ENCODE peak calls at places on chromosomes 13 and 19, in seven cellular contexts. Z is nephron progenitor cell, M is progenitor cell of endocrine pancreas, J is cardiac muscle cell, T is AG04450, Q is endothelial cell, N is osteoblast. P is an unnamed sample.

GRCh38 chr19:55086730-55087541 is 11.3 kb downstream of the EPS8L1 start:
- DNase-seq in N (peak), M (peak), Z (peak), J (peak), Q (peak), T (peak), P (peak)

GRCh38 chr19:918481-919156 is 1.5 kb downstream of the KISS1R start:
- DNase-seq in T (no peak), Z (peak), M (no peak), J (peak), N (no peak), Q (no peak), P (no peak)

GRCh38 chr13:112198611-112199010 is 131.7 kb downstream of the SOX1 start:
- DNase-seq in M (no peak), T (no peak), Z (no peak), N (no peak), Q (no peak), J (no peak), P (no peak)

GRCh38 chr19:46587861-46588260 is 13.3 kb upstream of the CALM3 start:
- DNase-seq in Q (no peak), T (no peak), N (no peak), M (no peak), J (no peak), Z (no peak), P (no peak)

GRCh38 chr13:23934481-23934880 is 37.2 kb upstream of the C1QTNF9B start:
- DNase-seq in N (peak), Q (no peak), M (no peak), T (no peak), Z (no peak), J (no peak), P (peak)

GRCh38 chr19:37997911-37998344 is 90.9 kb downstream of the SIPA1L3 start:
- DNase-seq in J (no peak), Z (no peak), Q (no peak), N (peak), T (peak), M (no peak), P (peak)

GRCh38 chr19:55173717-55174409 is 6.2 kb downstream of the SYT5 start:
- DNase-seq in Z (peak), J (peak), N (peak), M (no peak), T (no peak), Q (peak), P (peak)

GRCh38 chr13:48818495-48818961 is 157.2 kb upstream of the FNDC3A start:
- DNase-seq in Z (peak), T (peak), M (no peak), J (no peak), Q (no peak), N (peak), P (peak)

GRCh38 chr19:23527797-23528196 is 132.5 kb upstream of the ZNF91 start:
- DNase-seq in T (no peak), J (no peak), Z (no peak), M (no peak), N (no peak), Q (no peak), P (no peak)

GRCh38 chr19:482186-483041 is 13.9 kb upstream of the MADCAM1 start:
- DNase-seq in J (peak), N (peak), M (no peak), T (no peak), Z (no peak), Q (no peak), P (no peak)

GRCh38 chr13:85806553-85807175 is 7.4 kb upstream of the SLITRK6 start:
- DNase-seq in T (peak), J (peak), M (no peak), N (no peak), Z (peak), Q (no peak), P (no peak)

GRCh38 chr13:19567820-19568534 is 6.6 kb upstream of the TPTE2 start:
- DNase-seq in M (no peak), Q (no peak), T (no peak), N (no peak), J (no peak), Z (no peak), P (no peak)

GRCh38 chr13:93224545-93224944 is 2.1 kb upstream of the GPC6 start:
- DNase-seq in T (no peak), M (no peak), J (peak), N (peak), Z (no peak), Q (no peak), P (peak)

GRCh38 chr13:21012841-21013681 is 48.3 kb downstream of the LATS2 start:
- DNase-seq in T (no peak), N (no peak), M (no peak), Z (no peak), Q (no peak), J (no peak), P (no peak)

GRCh38 chr19:6847828-6848200 is 39.6 kb upstream of the ADGRE1 start:
- DNase-seq in M (no peak), Z (no peak), J (no peak), T (no peak), Q (no peak), N (no peak), P (no peak)

GRCh38 chr19:56765107-56765506 is 75.4 kb downstream of the PEG3 start:
- DNase-seq in Q (no peak), J (no peak), N (no peak), T (no peak), Z (no peak), M (no peak), P (no peak)

GRCh38 chr13:47901451-47901850 is 99.6 kb downstream of the SUCLA2 start:
- DNase-seq in M (no peak), N (no peak), Q (no peak), T (no peak), Z (no peak), J (peak), P (peak)

GRCh38 chr19:39277598-39277997 is 9.4 kb downstream of the IFNL2 start:
- DNase-seq in M (no peak), J (no peak), Q (no peak), Z (no peak), N (no peak), T (no peak), P (no peak)

GRCh38 chr13:113814435-113814821 is 49.4 kb downstream of the GAS6 start:
- DNase-seq in N (peak), Z (no peak), T (no peak), M (no peak), J (no peak), Q (no peak), P (no peak)

GRCh38 chr19:38361633-38362075 is 12.7 kb upstream of the PSMD8 start:
- DNase-seq in T (no peak), J (peak), Q (peak), Z (peak), M (peak), N (peak), P (no peak)

GRCh38 chr19:33767898-33768413 is 28.7 kb upstream of the KCTD15 start:
- DNase-seq in J (peak), N (peak), T (no peak), M (peak), Z (peak), Q (peak), P (no peak)

GRCh38 chr13:105991622-105992254 is 543.7 kb downstream of the EFNB2 start:
- DNase-seq in J (no peak), N (peak), Q (no peak), Z (no peak), T (no peak), M (no peak), P (peak)

GRCh38 chr13:19266979-19267378 is 85.4 kb upstream of the TUBA3C start:
- DNase-seq in J (no peak), Z (no peak), M (no peak), T (no peak), Q (no peak), N (no peak), P (no peak)

GRCh38 chr13:110369400-110369799 is 62.3 kb downstream of the COL4A2 start:
- DNase-seq in J (no peak), T (no peak), Q (no peak), M (no peak), N (no peak), Z (no peak), P (no peak)
- TF ChIP-seq CTCF in J (no peak), T (no peak), Q (no peak), M (no peak), N (no peak), Z (no peak), P (no peak)

GRCh38 chr13:33015791-33016323 is 366 bp upstream of the KL start:
- DNase-seq in Z (peak), N (no peak), M (no peak), T (no peak), J (peak), Q (peak), P (no peak)

GRCh38 chr13:33015275-33015674 is 948 bp upstream of the KL start:
- DNase-seq in J (no peak), T (no peak), Z (no peak), M (no peak), Q (peak), N (no peak), P (no peak)

GRCh38 chr13:33016414-33017409 is at the start of gene KL:
- DNase-seq in T (no peak), Z (peak), N (peak), J (peak), M (peak), Q (peak), P (no peak)

GRCh38 chr13:33018886-33019285 is 2.7 kb downstream of the KL start:
- DNase-seq in M (no peak), N (no peak), Q (no peak), Z (no peak), J (no peak), T (no peak), P (no peak)

GRCh38 chr13:33017410-33017929 is 1.2 kb downstream of the KL start:
- DNase-seq in J (peak), Z (peak), T (no peak), N (peak), Q (peak), M (no peak), P (no peak)
- TF ChIP-seq CTCF in J (peak), Z (peak), T (peak), N (no peak), Q (peak), M (peak), P (no peak)

DNA sequence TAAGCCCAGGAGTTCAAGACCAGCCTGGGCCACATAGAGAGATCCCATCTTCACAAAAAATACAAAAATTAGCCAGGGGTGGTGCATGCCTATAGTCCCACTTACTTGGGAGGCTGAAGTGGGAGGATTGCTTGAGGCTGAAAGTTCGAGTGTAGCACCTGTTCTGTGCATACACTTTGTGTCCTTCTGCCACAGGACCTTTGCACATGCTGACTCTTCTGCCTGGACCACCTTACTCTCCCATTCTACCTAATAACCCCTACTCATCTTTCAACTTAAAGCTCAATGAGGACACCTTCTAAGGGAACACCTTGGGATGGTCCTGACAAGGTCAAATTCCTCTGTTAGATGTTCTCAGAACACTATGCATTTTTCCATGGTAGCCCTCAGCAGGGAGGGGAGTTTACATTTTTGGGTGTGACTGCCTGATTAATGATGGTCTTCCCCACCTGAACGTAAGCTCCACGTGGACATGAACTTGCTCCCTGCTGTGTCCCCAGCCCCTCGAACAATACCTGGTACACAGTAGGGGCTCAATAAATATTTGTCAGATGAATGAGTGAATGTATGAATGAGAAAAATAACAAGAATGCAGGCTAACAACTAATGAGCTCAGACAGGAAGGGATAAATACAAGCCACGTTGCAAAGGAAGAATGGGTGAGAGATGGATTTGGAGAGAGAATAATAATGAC is 11.2 kb upstream of the IZUMO2 start:
- DNase-seq in Q (no peak), Z (no peak), J (no peak), N (no peak), M (no peak), T (no peak), P (no peak)
- TF ChIP-seq CTCF in Q (no peak), Z (no peak), J (no peak), N (no peak), M (no peak), T (no peak), P (no peak)

DNA sequence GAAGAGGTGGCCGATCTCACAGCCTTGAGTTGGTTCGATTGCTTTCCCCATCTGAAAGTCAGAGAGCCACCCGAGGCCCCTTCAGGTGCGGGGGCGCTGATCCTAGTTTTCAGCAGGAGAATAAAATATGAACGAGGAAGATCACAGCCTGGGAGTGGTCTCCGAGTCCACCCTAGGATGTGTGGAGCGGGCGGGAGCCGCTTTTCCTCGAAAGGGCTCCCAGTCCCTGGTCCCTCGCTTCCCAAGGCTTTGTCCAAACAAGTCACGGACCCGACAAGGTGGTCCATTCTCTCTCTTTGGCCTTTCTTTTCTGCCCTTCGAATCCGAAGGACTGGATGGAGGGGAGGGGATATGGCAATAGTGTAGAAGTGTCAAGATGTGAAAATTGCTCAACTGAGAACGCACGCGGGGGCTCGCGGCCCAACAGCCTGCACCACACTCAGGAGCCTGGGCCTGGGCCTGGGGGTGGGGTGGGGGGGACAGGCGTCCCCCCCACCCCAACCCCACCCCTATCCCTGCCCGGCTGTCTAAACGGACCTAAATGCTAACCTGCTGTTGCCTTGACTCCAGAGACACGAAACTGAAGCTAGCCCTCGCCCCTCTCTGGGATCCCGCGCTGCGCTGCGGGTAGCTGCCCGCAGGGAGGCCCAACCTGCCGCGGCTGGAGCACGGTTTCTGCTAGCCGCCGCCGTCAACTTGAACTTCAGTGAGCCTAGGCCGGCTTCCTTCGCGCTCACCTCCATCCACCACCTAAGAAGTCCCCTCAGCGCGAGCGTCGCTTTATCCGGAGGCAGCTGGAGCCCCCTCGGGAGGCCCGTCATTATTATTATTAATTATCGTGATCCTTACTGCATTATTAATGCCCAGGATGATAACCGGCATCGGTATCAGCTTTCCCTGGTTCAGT is 7.1 kb downstream of the ZIC2 start:
- DNase-seq in Q (peak), N (peak), T (no peak), Z (peak), J (peak), M (no peak), P (no peak)
- TF ChIP-seq CTCF in Q (no peak), N (no peak), T (no peak), Z (no peak), J (no peak), M (no peak), P (no peak)

DNA sequence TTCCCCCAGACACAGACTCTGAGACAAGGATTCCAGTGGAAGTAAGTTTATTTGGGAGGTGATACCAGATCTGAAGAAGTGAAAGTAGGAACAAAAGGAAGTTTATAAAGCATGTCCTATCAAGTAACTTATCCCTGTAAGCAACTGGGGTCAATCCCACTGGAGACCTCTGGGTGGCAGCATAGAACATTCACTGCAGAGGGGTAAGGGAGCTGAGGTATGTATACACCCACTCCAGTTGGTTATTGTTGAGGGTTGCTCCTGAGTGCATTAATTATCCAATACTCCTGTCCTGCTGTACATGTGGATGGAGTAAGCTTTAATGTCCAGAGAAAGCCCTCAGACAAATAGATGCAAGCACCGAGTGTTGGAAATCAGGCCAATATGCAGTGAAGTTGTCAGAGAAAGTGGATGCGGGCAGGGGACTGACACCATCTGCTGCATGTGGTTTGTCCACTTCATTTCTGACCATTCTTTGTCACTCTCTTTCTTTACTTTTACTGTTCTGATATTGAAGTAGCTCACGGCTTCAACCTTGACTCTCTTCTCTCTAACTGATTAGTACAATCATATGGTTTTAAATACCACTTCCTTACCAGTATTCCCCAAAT is 46.7 kb downstream of the NOTCH3 start:
- DNase-seq in T (no peak), M (no peak), J (peak), N (peak), Z (peak), Q (peak), P (no peak)
- TF ChIP-seq CTCF in T (peak), M (peak), J (peak), N (peak), Z (peak), Q (peak), P (peak)

DNA sequence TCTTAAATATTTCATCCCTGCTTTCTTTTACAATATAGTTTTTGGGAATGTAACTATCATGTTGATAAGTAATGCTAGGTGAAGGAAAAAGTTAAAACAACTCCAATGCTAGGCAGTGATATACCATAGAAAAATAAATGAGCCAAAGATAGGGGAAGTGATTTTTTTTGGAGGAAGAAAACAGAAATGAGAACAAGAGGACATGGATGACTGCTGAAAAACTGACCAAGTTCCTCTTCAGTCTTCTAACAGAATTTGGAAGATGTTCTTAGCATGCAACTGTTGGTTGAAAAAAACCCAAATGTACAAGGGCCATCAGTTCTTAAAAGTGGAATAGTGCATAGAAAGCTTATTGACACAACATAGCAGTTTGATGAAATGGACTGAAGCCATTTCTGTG is 262.5 kb upstream of the STARD13 start:
- DNase-seq in Z (no peak), Q (no peak), N (no peak), M (no peak), J (no peak), T (no peak), P (no peak)
- TF ChIP-seq CTCF in Z (no peak), Q (no peak), N (no peak), M (no peak), J (no peak), T (no peak), P (no peak)

DNA sequence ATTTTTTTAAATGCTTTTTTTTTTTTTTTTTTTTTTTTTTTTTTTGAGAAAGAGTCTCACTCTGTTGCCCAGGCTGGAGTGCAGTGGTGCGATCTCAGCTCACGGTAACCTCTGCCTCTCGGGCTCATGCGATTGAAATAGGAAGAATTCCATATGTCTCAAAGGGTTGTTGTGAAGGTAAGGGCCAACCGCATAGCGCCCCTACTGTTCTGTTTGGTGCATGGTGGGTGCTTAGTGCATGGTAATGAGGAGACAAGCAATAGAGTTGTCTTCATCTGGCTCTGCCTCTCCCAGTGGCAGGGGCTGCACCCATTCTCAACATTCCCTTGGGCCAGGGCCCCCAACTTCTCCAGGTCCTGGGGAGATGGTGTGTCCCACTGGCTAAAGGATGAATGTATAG is 68.7 kb downstream of the RASL11A start:
- DNase-seq in Z (peak), J (peak), N (no peak), M (no peak), T (no peak), Q (peak), P (no peak)
- TF ChIP-seq CTCF in Z (peak), J (peak), N (peak), M (peak), T (peak), Q (peak), P (peak)

DNA sequence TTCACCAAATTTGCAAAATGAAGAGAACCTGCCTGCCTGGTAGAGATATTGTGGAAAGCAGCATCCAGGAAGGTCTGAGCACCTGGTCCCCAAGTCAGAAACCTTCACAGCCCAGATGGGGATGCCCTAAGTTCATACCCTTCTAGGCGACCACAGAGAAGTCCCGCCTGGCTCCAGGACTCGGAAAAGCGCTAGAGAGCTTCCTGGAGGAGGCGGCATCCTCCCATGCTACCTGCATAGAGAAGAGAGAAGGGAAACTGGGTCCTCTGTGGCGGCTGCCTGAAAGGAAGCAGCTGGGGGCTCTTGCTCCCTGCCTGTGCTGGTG is 22.2 kb upstream of the ZNF30 start:
- DNase-seq in T (no peak), M (no peak), N (no peak), Z (no peak), J (no peak), Q (no peak), P (no peak)
- TF ChIP-seq CTCF in T (no peak), M (no peak), N (no peak), Z (no peak), J (no peak), Q (no peak), P (no peak)

DNA sequence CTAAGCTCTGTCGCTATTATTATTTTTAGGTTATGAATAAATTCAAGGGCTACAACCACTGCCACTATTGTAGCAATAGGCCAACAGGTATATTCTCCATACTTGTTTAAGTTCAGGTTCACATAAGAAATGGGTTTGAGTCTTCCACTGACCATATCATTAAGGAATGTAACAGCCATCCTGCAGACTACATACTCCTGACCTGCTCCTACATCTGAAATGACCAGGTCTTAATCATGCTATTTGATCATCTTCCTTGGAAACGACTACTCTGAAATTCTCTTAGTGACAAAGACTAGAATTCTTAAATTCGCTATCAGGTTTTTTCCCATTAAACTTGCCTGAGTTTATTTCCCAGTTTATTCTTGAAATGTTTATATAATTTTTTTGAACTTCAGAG is 66.8 kb downstream of the IPO5 start:
- DNase-seq in Z (no peak), T (no peak), J (no peak), M (no peak), Q (no peak), N (no peak), P (no peak)
- TF ChIP-seq CTCF in Z (no peak), T (no peak), J (no peak), M (no peak), Q (no peak), N (no peak), P (no peak)

GRCh38 chr19:45200614-45201013 is 22.0 kb downstream of the BLOC1S3 start:
- DNase-seq in N (peak), Q (peak), M (no peak), Z (peak), T (no peak), J (peak), P (no peak)
- TF ChIP-seq CTCF in N (peak), Q (peak), M (peak), Z (peak), T (peak), J (peak), P (peak)

P was measured in AG09309.